ENCODE peak calls at places on chromosomes 3 and 15, in nine cellular contexts. W is HCT116, T is ovary, Y is body of pancreas, D is adrenal gland, U is stomach, Z is K562, O is transverse colon, A is lower leg skin. G is an unnamed sample.
A peak's percentile ranks its signal among the peaks of the same experiment; 100 is the strongest.

GRCh38 chr3:115239717-115240116 is 92.6 kb upstream of the ZBTB20 start:
- DNase-seq in W (peak; percentile 90), T (no peak), Y (peak; percentile 12), D (peak; percentile 82), U (no peak), Z (peak; percentile 31), O (no peak), A (peak; percentile 85), G (no peak)

GRCh38 chr3:151638555-151638954 is 95.2 kb upstream of the AADACL2 start:
- DNase-seq in W (no peak), T (no peak), Y (no peak), D (peak; percentile 18), U (no peak), Z (no peak), O (no peak), A (no peak), G (no peak)

GRCh38 chr15:65598468-65598867 is 12.5 kb downstream of the INTS14 start:
- DNase-seq in W (no peak), T (no peak), Y (no peak), D (no peak), U (no peak), Z (no peak), O (no peak), A (no peak), G (no peak)

GRCh38 chr15:73240864-73241499 is 127.8 kb downstream of the HCN4 start:
- DNase-seq in W (peak; percentile 61), T (peak; percentile 44), Y (peak; percentile 84), D (peak; percentile 57), U (peak; percentile 77), Z (peak; percentile 61), O (peak; percentile 73), A (peak; percentile 91), G (no peak)

GRCh38 chr15:101211897-101212296 is 40.0 kb downstream of the CHSY1 start:
- DNase-seq in W (no peak), T (no peak), Y (no peak), D (no peak), U (no peak), Z (no peak), O (no peak), A (no peak), G (no peak)

GRCh38 chr3:3141939-3142338 is 15.2 kb downstream of the TRNT1 start:
- DNase-seq in W (no peak), T (no peak), Y (no peak), D (no peak), U (no peak), Z (no peak), O (no peak), A (no peak), G (no peak)

GRCh38 chr3:27483117-27484001 is 825 bp downstream of the SLC4A7 start:
- DNase-seq in W (no peak), T (peak; percentile 33), Y (peak; percentile 40), D (peak; percentile 61), U (peak; percentile 42), Z (no peak), O (peak; percentile 51), A (peak; percentile 91), G (peak; percentile 94)

GRCh38 chr3:94226058-94226457 is 163.2 kb downstream of the NSUN3 start:
- DNase-seq in W (no peak), T (no peak), Y (no peak), D (no peak), U (no peak), Z (no peak), O (no peak), A (no peak), G (no peak)

GRCh38 chr15:72117448-72117697 is 577 bp downstream of the MYO9A start:
- DNase-seq in W (peak; percentile 40), T (peak; percentile 76), Y (peak; percentile 81), D (peak; percentile 81), U (peak; percentile 79), Z (peak; percentile 66), O (peak; percentile 82), A (peak; percentile 97), G (peak; percentile 93)

GRCh38 chr15:29734917-29735572 is 87.2 kb downstream of the TJP1 start:
- DNase-seq in W (peak; percentile 31), T (no peak), Y (no peak), D (no peak), U (no peak), Z (no peak), O (no peak), A (no peak), G (no peak)

GRCh38 chr3:16132926-16133325 is 41.6 kb upstream of the GALNT15 start:
- DNase-seq in W (no peak), T (no peak), Y (no peak), D (no peak), U (no peak), Z (no peak), O (no peak), A (no peak), G (no peak)

GRCh38 chr3:127658234-127658633 is 14.5 kb upstream of the ABTB1 start:
- DNase-seq in W (no peak), T (no peak), Y (no peak), D (no peak), U (no peak), Z (no peak), O (no peak), A (no peak), G (no peak)

GRCh38 chr3:130699765-130700164 is 46.9 kb downstream of the PIK3R4 start:
- DNase-seq in W (peak; percentile 10), T (no peak), Y (no peak), D (no peak), U (no peak), Z (peak; percentile 12), O (no peak), A (no peak), G (no peak)

GRCh38 chr3:152841131-152841530 is 6.2 kb downstream of the P2RY1 start:
- DNase-seq in W (no peak), T (no peak), Y (no peak), D (no peak), U (no peak), Z (no peak), O (no peak), A (no peak), G (no peak)

GRCh38 chr15:69074011-69074842 is 59.7 kb downstream of the NOX5 start:
- DNase-seq in W (no peak), T (peak; percentile 28), Y (peak; percentile 65), D (peak; percentile 69), U (peak; percentile 71), Z (no peak), O (peak; percentile 75), A (peak; percentile 89), G (no peak)

GRCh38 chr3:55483196-55484095 is 3.7 kb downstream of the WNT5A start:
- DNase-seq in W (no peak), T (peak; percentile 18), Y (no peak), D (no peak), U (no peak), Z (no peak), O (no peak), A (no peak), G (no peak)

GRCh38 chr15:98076021-98076816 is 115.7 kb downstream of the ARRDC4 start:
- DNase-seq in W (no peak), T (peak; percentile 13), Y (no peak), D (peak; percentile 33), U (no peak), Z (peak; percentile 46), O (peak; percentile 11), A (no peak), G (no peak)

GRCh38 chr15:64837502-64837901 is 4.2 kb upstream of the PLEKHO2 start:
- DNase-seq in W (no peak), T (no peak), Y (no peak), D (no peak), U (no peak), Z (no peak), O (no peak), A (no peak), G (no peak)

GRCh38 chr15:78244101-78244500 is 9.7 kb upstream of the ACSBG1 start:
- DNase-seq in W (no peak), T (no peak), Y (no peak), D (no peak), U (peak; percentile 32), Z (peak; percentile 75), O (peak; percentile 35), A (no peak), G (no peak)
- TF ChIP-seq POLR2A in W (no peak), T (no peak), Y (no peak), D (no peak), U (no peak), Z (no peak), O (no peak), A (no peak), G (no peak)

GRCh38 chr15:62777657-62778056 is 264.9 kb upstream of the TPM1 start:
- DNase-seq in W (no peak), T (no peak), Y (no peak), D (no peak), U (no peak), Z (no peak), O (no peak), A (no peak), G (no peak)
- TF ChIP-seq POLR2A in W (no peak), T (no peak), Y (no peak), D (no peak), U (no peak), Z (no peak), O (no peak), A (no peak), G (no peak)

GRCh38 chr3:45225465-45226205 is 452 bp downstream of the TMEM158 start:
- DNase-seq in W (no peak), T (peak; percentile 19), Y (peak; percentile 24), D (peak; percentile 25), U (no peak), Z (peak; percentile 75), O (no peak), A (no peak), G (no peak)

GRCh38 chr3:45224824-45225464 is 1.1 kb downstream of the TMEM158 start:
- DNase-seq in W (no peak), T (peak; percentile 40), Y (peak; percentile 77), D (peak; percentile 80), U (peak; percentile 73), Z (peak; percentile 75), O (peak; percentile 74), A (peak; percentile 91), G (no peak)

GRCh38 chr3:45227946-45228345 is 1.9 kb upstream of the TMEM158 start:
- DNase-seq in W (no peak), T (no peak), Y (no peak), D (no peak), U (no peak), Z (no peak), O (no peak), A (no peak), G (no peak)

GRCh38 chr3:45227131-45227819 is 1.2 kb upstream of the TMEM158 start:
- DNase-seq in W (no peak), T (no peak), Y (no peak), D (no peak), U (no peak), Z (peak; percentile 36), O (no peak), A (no peak), G (no peak)

GRCh38 chr3:45226206-45226915 is at the start of gene TMEM158:
- DNase-seq in W (no peak), T (peak; percentile 74), Y (peak; percentile 87), D (peak; percentile 90), U (peak; percentile 81), Z (peak; percentile 99), O (peak; percentile 89), A (peak; percentile 95), G (no peak)
- TF ChIP-seq POLR2A in W (no peak), T (no peak), Y (no peak), D (peak; percentile 58), U (no peak), Z (no peak), O (no peak), A (no peak), G (no peak)

DNA sequence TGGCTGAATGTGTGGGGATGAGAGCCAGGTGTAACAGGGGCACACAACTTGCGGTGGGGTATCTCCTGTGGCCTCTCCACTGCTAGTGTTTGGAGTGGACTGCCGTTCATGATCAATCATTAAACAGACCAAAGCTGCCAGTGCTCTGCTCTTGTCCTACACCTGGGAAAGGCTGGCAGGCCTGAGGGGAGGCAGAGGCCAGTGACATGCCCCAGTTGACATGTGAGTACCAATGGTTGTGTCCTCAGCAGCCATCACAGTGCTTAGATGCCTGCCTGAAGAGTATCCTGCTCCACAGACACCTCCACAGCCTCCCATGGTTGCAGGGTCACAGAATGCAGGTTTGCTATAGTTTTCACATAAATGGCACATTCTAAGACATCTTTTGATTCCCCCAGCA is 348.4 kb downstream of the EPHB1 start:
- DNase-seq in W (no peak), T (no peak), Y (no peak), D (no peak), U (no peak), Z (no peak), O (no peak), A (no peak), G (no peak)
- TF ChIP-seq POLR2A in W (no peak), T (no peak), Y (no peak), D (no peak), U (no peak), Z (no peak), O (no peak), A (no peak), G (no peak)

G was measured in esophagus muscularis mucosa.